ENCODE peak calls at places on chromosomes 16 and 17, in eight cellular contexts. I is heart right ventricle, L is neuronal stem cell, V is pancreas, A is upper lobe of left lung, K is mesendoderm, Z is esophagus squamous epithelium, X is tibial nerve. S is an unnamed sample.

GRCh38 chr17:74759243-74759801 is 10.9 kb downstream of the NHERF1 start:
- DNase-seq in I (no peak), L (no peak), V (no peak), A (no peak), K (no peak), Z (no peak), X (no peak), S (no peak)

GRCh38 chr17:13393841-13394710 is 207.7 kb downstream of the HS3ST3A1 start:
- DNase-seq in I (no peak), L (no peak), V (no peak), A (no peak), K (no peak), Z (no peak), X (no peak), S (no peak)

GRCh38 chr16:70750893-70751467 is 50.0 kb downstream of the VAC14 start:
- DNase-seq in I (peak; percentile 70), L (no peak), V (no peak), A (peak; percentile 92), K (no peak), Z (no peak), X (peak; percentile 38), S (no peak)

GRCh38 chr16:13425840-13426239 is 494.1 kb upstream of the ERCC4 start:
- DNase-seq in I (no peak), L (no peak), V (no peak), A (no peak), K (no peak), Z (no peak), X (no peak), S (no peak)

GRCh38 chr17:6498356-6498755 is 54.1 kb downstream of the PIMREG start:
- DNase-seq in I (no peak), L (no peak), V (no peak), A (no peak), K (no peak), Z (no peak), X (no peak), S (no peak)

GRCh38 chr17:75757086-75757681 is 7.8 kb downstream of the GALK1 start:
- DNase-seq in I (no peak), L (no peak), V (no peak), A (no peak), K (no peak), Z (no peak), X (no peak), S (no peak)

GRCh38 chr16:57434003-57434402 is 13.2 kb downstream of the CIAPIN1 start:
- DNase-seq in I (no peak), L (no peak), V (no peak), A (no peak), K (no peak), Z (no peak), X (no peak), S (no peak)

GRCh38 chr16:85483424-85483823 is 129.7 kb upstream of the GSE1 start:
- DNase-seq in I (no peak), L (no peak), V (no peak), A (peak; percentile 51), K (no peak), Z (no peak), X (no peak), S (no peak)

DNA sequence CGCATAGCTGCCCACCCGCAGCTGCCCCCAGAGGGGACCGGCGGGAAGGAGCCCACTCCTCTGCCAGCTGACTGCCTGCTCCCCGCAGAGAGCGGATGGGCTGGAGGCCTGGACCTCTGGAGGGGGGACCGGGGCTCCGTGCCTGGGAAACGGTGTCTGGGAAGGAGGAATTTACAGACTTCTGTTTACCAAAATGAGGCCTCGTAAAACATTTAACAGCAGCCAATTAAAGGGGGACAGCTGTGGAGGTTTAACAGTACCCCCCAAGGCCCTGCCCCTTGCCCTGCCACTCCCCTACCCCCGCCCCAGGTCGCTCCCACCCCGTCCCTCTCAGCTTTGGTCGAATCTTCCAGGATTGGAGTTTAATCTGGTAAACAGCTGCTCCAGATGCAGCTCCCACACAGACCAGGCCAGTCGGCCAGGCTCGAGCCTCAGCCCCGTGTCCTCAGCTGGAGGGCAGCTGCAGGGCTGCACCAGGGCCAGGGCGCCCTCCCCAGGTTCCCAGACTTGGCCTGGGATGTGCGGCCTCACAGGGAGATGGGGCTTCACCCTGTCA is 41.1 kb downstream of the BAHCC1 start:
- DNase-seq in I (peak; percentile 69), L (no peak), V (no peak), A (no peak), K (no peak), Z (no peak), X (peak; percentile 39), S (no peak)
- H3K27ac ChIP-seq in I (peak overlapping the region; percentile 81), L (no peak overlapping the region), V (no peak overlapping the region), A (peak overlapping the region; percentile 80), K (no peak overlapping the region), Z (peak overlapping the region; percentile 56), X (peak overlapping the region; percentile 89), S (no peak overlapping the region)

GRCh38 chr16:28524544-28525179 is 14.1 kb downstream of the NUPR1 start:
- DNase-seq in I (no peak), L (no peak), V (no peak), A (no peak), K (no peak), Z (no peak), X (no peak), S (no peak)

GRCh38 chr16:28521436-28521835 is 14.8 kb upstream of the IL27 start:
- DNase-seq in I (no peak), L (no peak), V (no peak), A (no peak), K (no peak), Z (no peak), X (no peak), S (no peak)

GRCh38 chr16:28526201-28527099 is 12.3 kb downstream of the NUPR1 start:
- DNase-seq in I (no peak), L (no peak), V (peak; percentile 62), A (no peak), K (no peak), Z (no peak), X (no peak), S (no peak)

GRCh38 chr16:28520672-28521071 is 14.0 kb upstream of the IL27 start:
- DNase-seq in I (no peak), L (no peak), V (no peak), A (no peak), K (no peak), Z (no peak), X (no peak), S (no peak)

GRCh38 chr16:28522792-28523191 is 16.0 kb downstream of the NUPR1 start:
- DNase-seq in I (no peak), L (no peak), V (no peak), A (no peak), K (no peak), Z (no peak), X (no peak), S (no peak)
- H3K27ac ChIP-seq in I (no peak overlapping the region), L (no peak overlapping the region), V (no peak overlapping the region), A (no peak overlapping the region), K (no peak overlapping the region), Z (no peak overlapping the region), X (no peak overlapping the region), S (no peak overlapping the region)

DNA sequence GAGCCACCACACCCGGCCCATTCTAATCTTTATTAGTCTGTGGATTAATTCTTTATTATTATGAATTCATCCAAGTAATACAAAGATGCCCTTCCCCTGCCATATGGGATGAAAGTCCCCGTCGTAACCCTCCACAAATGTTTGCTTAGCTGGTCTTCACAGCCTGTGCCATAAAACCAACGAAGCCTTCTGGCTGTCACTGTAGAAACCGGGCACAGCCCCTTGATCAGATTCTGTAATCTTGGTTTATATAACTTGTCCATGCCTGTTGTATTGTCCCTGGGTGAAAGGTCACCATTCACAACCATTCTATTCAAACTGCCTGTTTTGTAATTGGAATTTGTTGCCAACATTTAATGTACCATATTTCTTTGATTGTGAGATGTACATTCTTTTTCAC is 66.5 kb downstream of the ATP2C2 start:
- DNase-seq in I (no peak), L (no peak), V (no peak), A (no peak), K (no peak), Z (no peak), X (no peak), S (no peak)
- H3K27ac ChIP-seq in I (no peak overlapping the region), L (no peak overlapping the region), V (no peak overlapping the region), A (no peak overlapping the region), K (no peak overlapping the region), Z (no peak overlapping the region), X (no peak overlapping the region), S (no peak overlapping the region)

GRCh38 chr16:8866884-8867482 is 1.8 kb downstream of the CARHSP1 start:
- DNase-seq in I (no peak), L (no peak), V (no peak), A (no peak), K (no peak), Z (no peak), X (no peak), S (no peak)

GRCh38 chr16:8863594-8864424 is 5.0 kb downstream of the CARHSP1 start:
- DNase-seq in I (no peak), L (no peak), V (peak; percentile 90), A (peak; percentile 56), K (peak; percentile 84), Z (no peak), X (peak; percentile 51), S (peak; percentile 95)

GRCh38 chr16:8866118-8866883 is 2.5 kb downstream of the CARHSP1 start:
- DNase-seq in I (peak; percentile 63), L (peak; percentile 94), V (peak; percentile 36), A (no peak), K (peak; percentile 98), Z (no peak), X (no peak), S (peak; percentile 58)

GRCh38 chr16:8864480-8864879 is 4.3 kb downstream of the CARHSP1 start:
- DNase-seq in I (no peak), L (no peak), V (peak; percentile 33), A (no peak), K (peak; percentile 40), Z (no peak), X (no peak), S (no peak)

GRCh38 chr16:8865145-8865882 is 3.5 kb downstream of the CARHSP1 start:
- DNase-seq in I (no peak), L (no peak), V (peak; percentile 29), A (no peak), K (no peak), Z (no peak), X (no peak), S (no peak)
- H3K27ac ChIP-seq in I (no peak overlapping the region), L (no peak overlapping the region), V (no peak overlapping the region), A (peak overlapping the region; percentile 91), K (peak overlapping the region; percentile 12), Z (no peak overlapping the region), X (peak overlapping the region; percentile 94), S (peak overlapping the region; percentile 82)

DNA sequence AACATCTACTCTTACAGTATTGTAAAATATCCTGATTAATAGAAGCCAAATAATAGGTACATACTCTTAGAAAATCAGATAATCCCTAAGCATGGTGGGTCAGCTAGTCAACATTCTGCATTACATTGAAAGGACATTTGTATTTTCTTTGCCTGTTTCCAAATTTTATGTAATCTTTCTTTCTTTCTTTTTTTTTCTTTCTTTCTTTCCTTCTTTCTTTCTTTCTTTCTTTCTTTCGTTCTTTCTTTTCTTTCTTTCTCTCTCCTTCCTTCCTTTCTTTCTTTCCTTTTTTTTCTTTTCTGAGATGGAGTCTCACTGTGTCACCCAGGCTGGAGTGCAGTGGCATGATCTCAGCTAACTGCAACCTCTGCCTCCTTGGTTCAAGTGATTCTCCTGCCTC is 18.9 kb downstream of the ITGB3 start:
- DNase-seq in I (no peak), L (no peak), V (no peak), A (no peak), K (no peak), Z (no peak), X (no peak), S (no peak)
- H3K27ac ChIP-seq in I (no peak overlapping the region), L (no peak overlapping the region), V (no peak overlapping the region), A (no peak overlapping the region), K (no peak overlapping the region), Z (no peak overlapping the region), X (no peak overlapping the region), S (no peak overlapping the region)

GRCh38 chr16:51952500-51952899 is 594.4 kb downstream of the TOX3 start:
- DNase-seq in I (no peak), L (no peak), V (no peak), A (no peak), K (no peak), Z (no peak), X (no peak), S (no peak)
- H3K27ac ChIP-seq in I (no peak overlapping the region), L (no peak overlapping the region), V (no peak overlapping the region), A (no peak overlapping the region), K (no peak overlapping the region), Z (no peak overlapping the region), X (no peak overlapping the region), S (no peak overlapping the region)